ENCODE peak calls at places on chromosomes 16 and 17, in seven cellular contexts. M, X, A, C, U, K and W are unnamed samples.

GRCh38 chr16:72120026-72120425 is 26.4 kb downstream of the DHX38 start:
- DNase-seq in M (no peak), X (no peak), A (no peak), C (no peak), U (no peak), K (no peak), W (no peak)

GRCh38 chr16:22372882-22373661 is 1.3 kb downstream of the CDR2 start:
- DNase-seq in M (no peak), X (peak; percentile 25), A (no peak), C (no peak), U (peak; percentile 42), K (no peak), W (no peak)

GRCh38 chr17:76075364-76076099 is 951 bp downstream of the GALR2 start:
- DNase-seq in M (no peak), X (peak; percentile 85), A (no peak), C (no peak), U (no peak), K (no peak), W (no peak)

GRCh38 chr16:296806-297510 is 14.0 kb downstream of the PDIA2 start:
- DNase-seq in M (no peak), X (no peak), A (no peak), C (no peak), U (no peak), K (no peak), W (no peak)

GRCh38 chr16:72189865-72190371 is 18.0 kb upstream of the PMFBP1 start:
- DNase-seq in M (no peak), X (no peak), A (no peak), C (no peak), U (peak; percentile 32), K (peak; percentile 75), W (peak; percentile 70)

GRCh38 chr17:40329981-40330794 is 21.2 kb downstream of the RARA start:
- DNase-seq in M (no peak), X (no peak), A (no peak), C (no peak), U (no peak), K (no peak), W (no peak)

GRCh38 chr17:47388825-47389224 is 65.1 kb downstream of the EFCAB13 start:
- DNase-seq in M (no peak), X (no peak), A (no peak), C (no peak), U (no peak), K (no peak), W (no peak)

GRCh38 chr17:83171661-83172060 is 92.3 kb downstream of the METRNL start:
- DNase-seq in M (no peak), X (peak; percentile 19), A (no peak), C (no peak), U (no peak), K (no peak), W (no peak)

GRCh38 chr16:74625500-74626350 is 18.8 kb upstream of the GLG1 start:
- DNase-seq in M (no peak), X (no peak), A (no peak), C (no peak), U (no peak), K (no peak), W (no peak)

GRCh38 chr17:79630120-79630519 is 19.3 kb upstream of the RBFOX3 start:
- DNase-seq in M (no peak), X (no peak), A (no peak), C (no peak), U (no peak), K (no peak), W (no peak)

GRCh38 chr17:20009302-20010098 is at the start of gene SPECC1:
- DNase-seq in M (no peak), X (peak; percentile 91), A (peak; percentile 49), C (peak; percentile 75), U (peak; percentile 71), K (peak; percentile 48), W (peak; percentile 6)

GRCh38 chr16:11250091-11250785 is 5.8 kb downstream of the SOCS1 start:
- DNase-seq in M (no peak), X (no peak), A (no peak), C (no peak), U (no peak), K (no peak), W (no peak)

GRCh38 chr17:81233811-81234505 is 4.9 kb downstream of the TEPSIN start:
- DNase-seq in M (no peak), X (no peak), A (no peak), C (no peak), U (no peak), K (no peak), W (no peak)

GRCh38 chr16:7408700-7409340 is 76.2 kb downstream of the RBFOX1 start:
- DNase-seq in M (no peak), X (peak; percentile 7), A (no peak), C (no peak), U (no peak), K (no peak), W (no peak)

DNA sequence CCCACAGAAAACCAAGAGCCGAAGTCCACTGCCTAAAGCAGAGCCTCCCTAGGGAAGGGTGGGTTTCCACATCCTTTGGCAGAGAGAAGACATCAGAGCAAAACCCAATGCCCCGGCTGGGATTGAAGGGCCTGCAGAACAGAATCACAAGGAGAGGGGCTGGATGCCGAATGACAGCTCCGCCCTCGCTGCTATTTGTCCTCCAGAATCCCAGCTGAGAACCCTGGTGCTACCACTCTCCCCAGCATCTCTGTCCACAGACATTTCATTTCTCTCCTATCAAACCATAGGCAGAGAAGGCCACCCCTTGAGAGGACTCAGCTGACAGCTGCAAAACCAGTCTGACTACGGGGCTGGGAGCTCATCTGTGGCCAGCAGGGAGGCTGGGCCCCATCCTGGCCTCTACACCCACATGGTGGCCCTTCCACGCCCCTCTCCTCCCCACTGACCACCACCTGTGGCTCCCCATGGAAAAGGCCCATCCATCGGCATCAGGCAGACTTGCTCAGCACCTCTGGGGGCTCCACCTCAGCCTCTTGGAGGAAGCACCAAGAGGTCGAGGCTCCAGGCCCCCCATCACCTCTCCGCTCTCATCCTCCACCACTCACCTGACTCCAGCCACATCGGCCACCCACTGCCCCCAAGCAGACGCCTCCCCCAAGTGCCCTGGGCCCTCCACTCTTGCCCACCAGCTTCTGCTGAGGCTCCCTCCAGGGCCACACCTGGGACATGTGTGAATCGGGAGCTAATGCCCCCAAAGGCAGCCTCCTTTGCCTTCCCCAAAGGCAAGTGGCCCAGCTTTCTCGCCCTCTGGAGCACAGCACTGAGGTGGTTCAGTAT is 288.5 kb downstream of the C16orf95 start:
- DNase-seq in M (no peak), X (no peak), A (no peak), C (no peak), U (no peak), K (no peak), W (no peak)
- H3K36me3 ChIP-seq in M (no peaks in the 10 kb centered on the region), X (no peaks in the 10 kb centered on the region), A (no peaks in the 10 kb centered on the region), C (no peaks in the 10 kb centered on the region), U (no peaks in the 10 kb centered on the region), K (no peaks in the 10 kb centered on the region), W (no peaks in the 10 kb centered on the region)

DNA sequence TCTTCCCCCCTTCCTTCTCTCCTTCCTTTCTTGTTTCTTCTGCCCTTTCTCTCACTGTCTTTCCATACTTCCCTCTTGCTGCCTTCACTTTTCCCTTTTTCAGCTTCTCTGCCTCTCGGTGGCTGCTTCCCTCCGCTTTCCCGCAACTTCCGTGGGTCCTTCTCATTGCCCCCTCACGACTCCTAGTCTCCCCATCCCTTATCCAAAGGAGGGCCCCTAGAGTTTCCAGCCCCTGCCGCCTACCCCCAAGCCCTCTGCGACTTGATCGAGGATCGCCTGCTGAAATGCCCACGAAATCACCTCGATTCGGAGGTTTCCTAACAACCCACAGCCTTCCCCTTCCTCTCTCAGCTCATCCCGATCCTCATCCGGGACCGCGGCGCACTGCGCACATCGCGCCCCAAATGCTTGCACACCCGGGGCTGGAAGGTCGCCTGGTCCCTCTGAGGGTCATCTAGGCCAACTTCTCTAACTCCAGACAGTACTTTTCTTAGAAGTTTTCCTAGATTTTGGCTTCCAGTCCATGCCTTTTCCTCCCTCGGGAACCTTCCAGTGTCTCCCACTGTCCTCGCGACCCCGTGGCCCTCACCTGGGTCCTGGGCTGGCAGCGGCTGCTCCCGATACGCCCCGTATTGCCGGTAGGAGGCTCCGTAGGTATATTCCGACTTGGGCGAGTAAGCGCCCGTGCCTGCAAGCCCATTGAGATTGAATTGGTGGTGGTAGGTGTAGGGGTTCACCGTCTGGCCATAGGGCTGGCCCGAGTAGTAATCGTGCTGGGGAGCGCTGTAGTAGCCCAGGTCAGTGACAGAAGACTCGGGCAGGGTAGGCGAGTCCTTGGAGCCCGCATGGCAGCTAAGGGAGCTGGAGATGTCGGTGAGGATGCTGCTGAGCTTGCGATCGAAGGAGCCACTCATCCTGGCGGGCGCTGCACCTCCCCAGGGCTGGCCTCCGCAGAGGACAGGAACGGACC is 654 bp downstream of the DLX3 start:
- DNase-seq in M (no peak), X (peak; percentile 53), A (no peak), C (peak; percentile 3), U (peak; percentile 11), K (no peak), W (no peak)
- TF ChIP-seq EZH2 in M (no peak), X (peak; percentile 96), A (no peak), C (no peak), U (peak; percentile 89), K (peak; percentile 86), W (peak; percentile 94)

DNA sequence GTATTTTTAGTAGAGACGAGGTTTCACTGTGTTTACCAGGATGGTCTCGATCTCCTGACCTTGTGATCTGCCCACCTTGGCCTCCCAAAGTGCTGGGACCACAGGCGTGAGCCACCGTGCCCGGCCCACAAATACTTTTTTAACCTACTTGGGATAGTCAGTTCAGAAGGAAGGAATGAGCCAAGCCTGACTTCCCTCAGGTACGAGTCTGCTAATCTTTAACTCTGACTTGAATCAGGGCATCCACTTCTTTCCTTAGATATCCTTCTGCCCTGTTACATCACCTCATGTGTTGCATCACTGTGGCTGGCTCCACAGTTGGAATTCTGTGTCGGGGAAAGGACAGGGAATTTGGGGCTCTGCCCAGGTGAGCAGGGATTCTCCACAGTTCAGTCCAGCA is 120.8 kb downstream of the MSI2 start:
- DNase-seq in M (no peak), X (no peak), A (no peak), C (no peak), U (no peak), K (no peak), W (no peak)
- H3K36me3 ChIP-seq in M (peaks cover 4% of the 10 kb centered on the region), X (peaks cover 10% of the 10 kb centered on the region), A (no peaks in the 10 kb centered on the region), C (peaks cover 4% of the 10 kb centered on the region), U (no peaks in the 10 kb centered on the region), K (no peaks in the 10 kb centered on the region), W (no peaks in the 10 kb centered on the region)

DNA sequence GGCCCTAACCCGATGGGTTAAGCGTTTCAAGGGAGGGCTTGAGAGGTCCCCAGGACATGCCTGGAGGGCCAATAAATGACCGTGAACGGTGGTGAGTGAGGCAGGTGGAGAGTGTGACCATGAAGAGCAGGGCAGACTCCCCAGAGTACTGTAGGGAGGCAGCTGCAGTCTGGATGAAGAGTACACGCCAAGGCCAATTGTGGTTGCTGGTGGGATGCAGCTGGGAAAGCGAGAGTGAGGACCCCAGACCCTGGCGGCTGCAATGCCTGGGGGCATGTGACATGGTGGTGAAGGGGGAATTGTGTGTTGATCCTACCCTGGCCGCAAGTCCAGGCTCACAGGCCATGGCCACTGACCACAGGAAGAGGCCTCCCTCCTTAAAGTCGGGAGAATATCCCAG is 62.9 kb downstream of the TMEM235 start:
- DNase-seq in M (no peak), X (no peak), A (no peak), C (no peak), U (no peak), K (no peak), W (no peak)
- TF ChIP-seq EZH2 in M (no peak), X (no peak), A (no peak), C (no peak), U (no peak), K (no peak), W (no peak)

GRCh38 chr16:4868573-4868972 is 21.3 kb downstream of the UBN1 start:
- DNase-seq in M (no peak), X (no peak), A (no peak), C (no peak), U (no peak), K (no peak), W (no peak)
- H3K36me3 ChIP-seq in M (peaks cover 25% of the 10 kb centered on the region), X (no peaks in the 10 kb centered on the region), A (peaks cover 25% of the 10 kb centered on the region), C (peaks cover 81% of the 10 kb centered on the region), U (peaks cover 30% of the 10 kb centered on the region), K (peaks cover 21% of the 10 kb centered on the region), W (peaks cover 27% of the 10 kb centered on the region)

GRCh38 chr17:48568499-48569259 is 9.5 kb downstream of the HOXB4 start:
- DNase-seq in M (no peak), X (no peak), A (no peak), C (no peak), U (peak; percentile 83), K (peak; percentile 67), W (no peak)
- TF ChIP-seq EZH2 in M (no peak), X (peak; percentile 88), A (no peak), C (no peak), U (no peak), K (no peak), W (peak; percentile 81)